ENCODE peak calls at places on chromosome 3, in nine cellular contexts. W is brain microvascular endothelial cell; K is posterior vena cava; X is T-helper 17 cell; Y is lower lobe of right lung; M is chondrocyte; B is dermis microvascular lymphatic vessel endothelial cell; A is effector memory CD8-positive, alpha-beta T cell; I is neural progenitor cell. N is an unnamed sample.

GRCh38 chr3:114650808-114651207 is 357.0 kb downstream of the TIGIT start:
- DNase-seq in I (no peak), B (peak; percentile 30), X (no peak), K (no peak), W (no peak), M (no peak), A (no peak), Y (no peak), N (no peak)

GRCh38 chr3:111872948-111873347 is 13.9 kb downstream of the PHLDB2 start:
- DNase-seq in A (no peak), W (no peak), Y (no peak), I (no peak), B (no peak), M (no peak), K (no peak), X (no peak), N (no peak)

GRCh38 chr3:102510663-102511062 is 75.8 kb downstream of the ZPLD1 start:
- DNase-seq in M (no peak), Y (no peak), I (no peak), B (no peak), K (no peak), X (no peak), A (no peak), W (no peak), N (no peak)

GRCh38 chr3:176974303-176974702 is 223.0 kb downstream of the TBL1XR1 start:
- DNase-seq in M (no peak), I (no peak), W (no peak), A (no peak), X (no peak), B (no peak), K (no peak), Y (no peak), N (no peak)

GRCh38 chr3:64291345-64291744 is 66.1 kb upstream of the PRICKLE2 start:
- DNase-seq in W (peak; percentile 84), Y (no peak), B (peak; percentile 53), K (peak; percentile 84), X (no peak), M (no peak), A (no peak), I (no peak), N (no peak)

GRCh38 chr3:43256714-43257461 is 29.5 kb upstream of the SNRK start:
- DNase-seq in I (no peak), Y (no peak), B (no peak), M (no peak), A (no peak), X (no peak), K (no peak), W (no peak), N (no peak)

GRCh38 chr3:186255703-186256331 is 106.2 kb downstream of the DGKG start:
- DNase-seq in K (no peak), M (no peak), I (peak; percentile 67), A (no peak), X (no peak), Y (peak; percentile 54), B (no peak), W (no peak), N (no peak)

GRCh38 chr3:50336452-50337174 is 4.0 kb downstream of the RASSF1 start:
- DNase-seq in A (no peak), I (peak; percentile 37), Y (no peak), K (peak; percentile 82), B (no peak), M (no peak), X (no peak), W (no peak), N (no peak)